ENCODE peak calls at places on chromosomes 5 and 9, in six cellular contexts. W is GM12878, N is GM12891, F is H1, B is K562, H is HepG2. Q is an unnamed sample.

GRCh38 chr5:52990531-52990925 is 1.4 kb downstream of the ITGA2 start:
- DNase-seq in H (no peak), N (no peak), F (no peak), W (no peak), B (no peak), Q (no peak)

GRCh38 chr9:3290231-3290840 is 235.5 kb downstream of the RFX3 start:
- DNase-seq in B (no peak), F (no peak), N (no peak), H (no peak), W (no peak), Q (no peak)

GRCh38 chr9:37034320-37034937 is 361 bp upstream of the PAX5 start:
- DNase-seq in W (no peak), H (no peak), F (peak), N (no peak), B (no peak), Q (no peak)

GRCh38 chr5:151094054-151094858 is 13.4 kb upstream of the TNIP1 start:
- DNase-seq in F (no peak), H (no peak), B (no peak), N (no peak), W (no peak), Q (peak)

GRCh38 chr5:153523831-153524230 is 33.4 kb downstream of the GRIA1 start:
- DNase-seq in N (no peak), B (no peak), F (no peak), H (no peak), W (no peak), Q (no peak)

GRCh38 chr5:122259995-122260394 is 52.0 kb upstream of the SNCAIP start:
- DNase-seq in N (no peak), W (no peak), H (peak), B (no peak), F (no peak), Q (no peak)

GRCh38 chr5:175202461-175203065 is 241.4 kb downstream of the DRD1 start:
- DNase-seq in B (no peak), F (no peak), H (no peak), W (no peak), N (no peak), Q (no peak)

GRCh38 chr9:85524531-85524930 is 217.2 kb downstream of the AGTPBP1 start:
- DNase-seq in N (no peak), B (no peak), F (no peak), W (no peak), H (no peak), Q (no peak)

GRCh38 chr5:33120671-33121070 is 320.1 kb upstream of the TARS1 start:
- DNase-seq in N (no peak), F (no peak), W (no peak), B (no peak), H (no peak), Q (no peak)

GRCh38 chr5:142740474-142740873 is 29.7 kb upstream of the ARHGAP26 start:
- DNase-seq in H (peak), N (no peak), B (no peak), W (no peak), F (no peak), Q (no peak)

GRCh38 chr5:79932510-79933504 is 58.3 kb downstream of the MTX3 start:
- DNase-seq in F (no peak), B (no peak), H (peak), N (no peak), W (no peak), Q (no peak)

GRCh38 chr5:76704131-76704663 is 11.7 kb upstream of the F2R start:
- DNase-seq in F (no peak), N (no peak), B (no peak), W (no peak), H (no peak), Q (no peak)

GRCh38 chr5:81948349-81948748 is 23.5 kb upstream of the ATG10 start:
- DNase-seq in F (no peak), B (no peak), H (no peak), N (no peak), W (no peak), Q (no peak)

GRCh38 chr9:22073349-22073748 is 64.2 kb upstream of the CDKN2B start:
- DNase-seq in B (no peak), H (no peak), N (no peak), W (no peak), F (no peak), Q (no peak)

GRCh38 chr9:91814214-91814613 is 135.8 kb downstream of the ROR2 start:
- DNase-seq in H (no peak), F (no peak), B (no peak), N (no peak), W (no peak), Q (no peak)

GRCh38 chr5:173969167-173970049 is 19.6 kb upstream of the C5orf47 start:
- DNase-seq in W (no peak), N (no peak), F (no peak), B (peak), H (peak), Q (no peak)

GRCh38 chr5:137606401-137606800 is 107.3 kb upstream of the SPOCK1 start:
- DNase-seq in N (no peak), B (no peak), H (no peak), W (no peak), F (no peak), Q (no peak)

GRCh38 chr9:93041108-93041802 is 17.2 kb upstream of the SUSD3 start:
- DNase-seq in F (no peak), B (peak), N (no peak), W (no peak), H (no peak), Q (no peak)

GRCh38 chr9:81489048-81489447 is 200.3 kb downstream of the TLE1 start:
- DNase-seq in N (no peak), H (no peak), B (no peak), W (no peak), F (no peak), Q (no peak)

GRCh38 chr5:172905346-172905756 is 53.9 kb upstream of the RPL26L1 start:
- DNase-seq in B (no peak), W (no peak), N (no peak), H (no peak), F (no peak), Q (no peak)

GRCh38 chr5:89769975-89770374 is 639.6 kb downstream of the CETN3 start:
- DNase-seq in H (no peak), B (no peak), F (no peak), W (no peak), N (no peak), Q (no peak)

GRCh38 chr9:70413798-70414775 is at the start of gene KLF9:
- DNase-seq in H (peak), W (peak), N (peak), F (peak), B (peak), Q (peak)

GRCh38 chr5:36202521-36202961 is 39.2 kb downstream of the NADK2 start:
- DNase-seq in W (no peak), B (no peak), H (no peak), N (no peak), F (no peak), Q (no peak)

GRCh38 chr9:14433841-14434511 is 120.0 kb upstream of the NFIB start:
- DNase-seq in W (no peak), H (peak), F (no peak), N (no peak), B (peak), Q (no peak)

GRCh38 chr9:131589993-131590392 is 44.7 kb downstream of the PRRT1B start:
- DNase-seq in W (no peak), F (no peak), H (no peak), B (no peak), N (no peak), Q (no peak)

GRCh38 chr5:128083811-128084227 is 253 bp downstream of the SLC12A2 start:
- DNase-seq in B (no peak), F (peak), H (peak), N (peak), W (no peak), Q (peak)

GRCh38 chr9:95515272-95516113 is 1.3 kb downstream of the PTCH1 start:
- DNase-seq in B (no peak), F (peak), W (no peak), N (no peak), H (no peak), Q (no peak)

GRCh38 chr5:123036391-123037103 is at the start of gene PPIC:
- DNase-seq in F (peak), B (peak), H (peak), W (no peak), N (peak), Q (peak)

GRCh38 chr5:1268666-1269065 is 26.2 kb downstream of the TERT start:
- DNase-seq in W (no peak), H (no peak), B (no peak), F (no peak), N (no peak), Q (no peak)

GRCh38 chr5:138282918-138283742 is 8.7 kb upstream of the GFRA3 start:
- DNase-seq in F (no peak), B (peak), H (peak), N (no peak), W (no peak), Q (no peak)

GRCh38 chr5:111144352-111144930 is 52.3 kb downstream of the WDR36 start:
- DNase-seq in W (peak), B (no peak), H (no peak), F (no peak), N (peak), Q (no peak)

GRCh38 chr5:14884062-14884612 is 12.6 kb upstream of the ANKH start:
- DNase-seq in W (no peak), F (no peak), H (no peak), N (no peak), B (no peak), Q (no peak)

GRCh38 chr5:113546711-113547159 is 33.2 kb downstream of the YTHDC2 start:
- DNase-seq in F (no peak), W (no peak), N (no peak), B (no peak), H (no peak), Q (no peak)

GRCh38 chr5:181133610-181134231 is 2.8 kb upstream of the OR2V1 start:
- DNase-seq in H (peak), B (peak), F (no peak), N (no peak), W (no peak), Q (no peak)

GRCh38 chr5:131795128-131795719 is 1.6 kb downstream of the FNIP1 start:
- DNase-seq in W (no peak), F (no peak), H (no peak), B (no peak), N (no peak), Q (no peak)

GRCh38 chr5:72302171-72302570 is 17.9 kb downstream of the MRPS27 start:
- DNase-seq in H (no peak), B (no peak), W (no peak), N (no peak), F (no peak), Q (no peak)

GRCh38 chr9:38061326-38061947 is 7.6 kb downstream of the SHB start:
- DNase-seq in N (no peak), B (no peak), H (no peak), W (peak), F (no peak), Q (no peak)

GRCh38 chr9:133004091-133005072 is 25.9 kb downstream of the GFI1B start:
- DNase-seq in N (no peak), W (no peak), H (no peak), B (peak), F (no peak), Q (no peak)

GRCh38 chr5:56108212-56108611 is 113.4 kb upstream of the IL6ST start:
- DNase-seq in F (no peak), N (no peak), B (no peak), H (no peak), W (no peak), Q (no peak)

DNA sequence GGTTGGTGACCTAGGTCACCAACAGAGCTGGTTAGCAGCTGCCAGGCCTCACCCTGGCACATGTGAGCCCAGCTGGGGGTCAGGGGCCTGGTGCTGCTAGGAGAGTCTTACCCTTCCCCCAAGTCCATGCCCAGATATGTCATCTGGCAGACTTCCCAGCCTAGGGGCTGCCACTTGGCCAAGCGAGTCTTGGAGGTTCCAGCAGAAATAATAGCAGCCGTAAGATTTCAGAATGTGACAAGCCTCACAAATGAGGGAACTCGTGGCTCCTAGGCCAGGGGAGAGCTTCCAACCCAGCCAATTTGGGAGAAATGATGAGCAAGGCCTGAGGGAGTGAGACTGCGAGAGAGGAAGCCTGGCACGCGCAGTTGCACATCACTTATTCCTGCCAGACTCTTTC is 11.1 kb downstream of the URM1 start:
- DNase-seq in H (no peak), B (no peak), F (no peak), N (no peak), W (no peak), Q (no peak)
- TF ChIP-seq TAF1 in H (no peak), B (no peak), F (no peak), N (no peak), W (no peak), Q (no peak)

GRCh38 chr9:6098431-6098830 is 83.0 kb upstream of the RANBP6 start:
- DNase-seq in B (no peak), W (no peak), N (no peak), F (no peak), H (no peak), Q (no peak)

GRCh38 chr9:6096821-6097220 is 81.4 kb upstream of the RANBP6 start:
- DNase-seq in H (no peak), W (no peak), N (no peak), B (no peak), F (no peak), Q (no peak)
- TF ChIP-seq POLR2A in H (no peak), W (no peak), N (no peak), B (no peak), F (no peak), Q (no peak)

GRCh38 chr9:110202232-110202631 is 5.7 kb downstream of the C9orf152 start:
- DNase-seq in N (no peak), B (no peak), F (no peak), H (no peak), W (no peak), Q (no peak)

GRCh38 chr9:110208031-110208430 is at the start of gene C9orf152:
- DNase-seq in H (no peak), N (no peak), B (no peak), F (no peak), W (no peak), Q (no peak)

GRCh38 chr9:110206388-110206787 is 1.6 kb downstream of the C9orf152 start:
- DNase-seq in H (no peak), B (no peak), W (no peak), N (no peak), F (no peak), Q (no peak)

GRCh38 chr9:110207071-110207923 is 662 bp downstream of the C9orf152 start:
- DNase-seq in H (no peak), B (no peak), F (no peak), W (no peak), N (no peak), Q (no peak)
- TF ChIP-seq TAF1 in H (no peak), B (no peak), F (no peak), W (no peak), N (no peak), Q (no peak)

GRCh38 chr5:149418910-149419531 is 39.9 kb upstream of the IL17B start:
- DNase-seq in F (no peak), H (no peak), W (no peak), B (no peak), N (no peak), Q (no peak)
- TF ChIP-seq POLR2A in F (no peak), H (no peak), W (no peak), B (no peak), N (no peak), Q (no peak)

DNA sequence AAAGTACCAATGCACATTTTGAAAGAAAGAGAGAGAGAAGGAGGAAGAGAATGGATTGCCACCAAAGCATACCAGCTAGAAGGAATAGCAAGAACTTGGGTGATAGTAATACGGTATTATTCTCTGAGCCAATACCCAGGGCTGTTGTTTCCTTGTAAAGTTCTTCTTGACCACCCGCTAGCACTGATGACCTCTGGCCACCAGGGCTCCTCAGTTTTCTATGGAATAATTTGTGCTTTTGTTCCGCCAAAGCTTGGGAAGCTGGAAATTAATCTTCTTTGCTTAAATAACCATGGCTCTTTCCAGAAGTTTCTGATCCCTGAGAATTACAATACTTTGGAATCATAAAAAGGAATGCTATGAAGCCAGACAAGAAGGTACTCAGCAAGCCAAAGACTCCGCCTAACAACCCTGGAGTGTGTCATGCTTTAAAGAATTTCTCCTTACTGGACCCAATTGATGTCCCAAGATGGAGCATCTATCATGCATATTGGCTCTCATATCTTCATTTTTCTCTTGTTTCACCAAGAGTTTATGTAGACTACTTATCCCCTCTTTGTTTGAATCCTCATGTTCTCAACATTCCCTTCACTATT is 29.8 kb downstream of the OR2K2 start:
- DNase-seq in N (no peak), B (peak), F (no peak), H (no peak), W (no peak), Q (no peak)
- TF ChIP-seq TAF1 in N (no peak), B (no peak), F (no peak), H (no peak), W (no peak), Q (no peak)

GRCh38 chr5:134224905-134225779 is 731 bp downstream of the PPP2CA start:
- DNase-seq in W (no peak), B (peak), N (peak), F (peak), H (peak), Q (peak)

GRCh38 chr5:134227786-134228185 is 1.9 kb upstream of the PPP2CA start:
- DNase-seq in B (no peak), F (no peak), N (no peak), H (peak), W (no peak), Q (no peak)

GRCh38 chr5:134227259-134227658 is 1.4 kb upstream of the PPP2CA start:
- DNase-seq in W (no peak), N (no peak), B (peak), F (peak), H (peak), Q (no peak)

GRCh38 chr5:134225780-134226440 is at the start of gene PPP2CA:
- DNase-seq in H (peak), W (peak), N (peak), B (peak), F (peak), Q (peak)

DNA sequence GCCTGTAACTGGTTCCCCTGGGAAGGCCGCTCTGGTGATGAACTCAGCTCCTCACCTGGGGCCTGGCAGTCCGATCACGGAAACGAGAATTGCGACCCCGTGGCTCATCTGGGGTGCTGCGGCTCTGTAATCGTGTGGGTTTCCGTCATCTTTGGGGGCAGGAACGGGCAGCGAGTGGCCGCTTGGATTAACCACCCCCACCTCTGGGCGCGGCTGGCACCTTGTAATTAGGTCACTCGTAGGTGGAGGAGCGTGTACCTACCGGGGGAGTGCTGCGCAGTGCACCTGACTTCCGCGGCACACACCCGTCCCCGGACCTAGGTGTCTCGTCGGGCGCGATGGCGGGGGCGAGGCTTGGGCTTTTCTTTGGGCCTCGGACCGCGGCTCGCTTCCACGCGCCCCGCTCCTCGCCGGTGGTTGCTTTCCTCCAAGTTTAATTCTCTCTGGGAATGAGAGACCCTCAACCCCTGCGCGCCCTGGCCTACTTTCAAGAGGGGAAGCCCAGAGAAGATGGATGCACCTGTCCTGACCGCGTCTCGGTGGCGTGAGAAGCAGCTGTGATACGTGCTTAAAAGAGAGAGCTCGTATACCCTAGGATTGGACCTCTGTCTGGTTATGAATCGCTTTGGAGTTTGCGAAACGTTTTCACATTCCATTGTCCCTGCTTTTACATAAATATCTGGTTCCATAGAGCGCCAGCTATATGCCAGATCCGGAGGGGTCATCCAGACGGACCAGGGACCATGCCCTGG is 744 bp upstream of the PPP2CA start:
- DNase-seq in N (peak), B (peak), F (no peak), H (peak), W (no peak), Q (peak)
- TF ChIP-seq POLR2A in N (peak), B (peak), F (peak), H (no peak), W (peak), Q (no peak)

GRCh38 chr9:137437691-137438590 is 3.2 kb downstream of the ENTPD8 start:
- DNase-seq in H (no peak), W (no peak), F (no peak), B (no peak), N (no peak), Q (no peak)
- TF ChIP-seq TAF1 in H (no peak), W (no peak), F (no peak), B (no peak), N (no peak), Q (no peak)

DNA sequence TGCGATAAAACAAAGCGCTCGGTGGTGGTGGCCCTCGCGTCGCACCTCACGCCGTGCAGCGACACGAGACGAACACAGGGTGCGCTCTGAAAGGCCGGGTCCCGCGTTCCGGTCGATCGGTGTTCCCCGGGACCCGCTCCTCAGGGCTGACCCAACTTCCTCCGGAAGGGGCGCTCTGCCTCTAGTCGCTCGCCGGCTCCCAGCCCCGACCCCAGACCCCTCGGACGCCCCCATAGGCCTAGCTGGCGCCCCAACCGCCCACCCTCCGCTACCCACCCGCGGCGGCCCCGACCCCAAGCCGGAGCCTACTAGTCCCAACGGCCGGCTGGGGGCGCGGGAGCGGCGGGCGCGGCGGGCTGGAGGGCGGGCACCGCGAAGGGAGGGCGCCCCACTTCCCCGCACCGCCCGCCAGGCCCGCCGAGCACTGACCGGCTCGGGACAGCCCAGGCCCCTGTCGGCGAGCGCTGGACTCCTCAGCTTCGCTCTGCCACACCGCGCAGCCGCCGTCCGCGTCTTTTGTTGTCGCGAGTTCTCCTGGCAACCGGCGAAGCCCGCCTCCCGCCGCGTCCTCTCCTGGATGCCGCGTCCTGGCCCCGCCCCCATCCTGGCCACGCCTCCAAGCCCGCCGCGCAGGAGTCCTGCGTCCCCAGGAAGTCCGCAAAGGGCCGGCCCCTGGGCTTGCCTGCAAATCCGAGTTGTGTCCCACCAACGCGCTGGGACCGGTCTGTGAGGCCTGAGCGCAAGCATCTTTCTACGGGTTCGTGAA is at the start of gene KIF27:
- DNase-seq in W (peak), B (peak), F (peak), N (peak), H (peak), Q (peak)
- TF ChIP-seq POLR2A in W (peak), B (peak), F (peak), N (peak), H (peak), Q (peak)

Q was measured in GM12892.